ENCODE peak calls at places on chromosome 1, in four cellular contexts. Q is hepatocyte, D is substantia nigra, Z is KBM-7. E is an unnamed sample.

GRCh38 chr1:62621907-62622306 is 24.6 kb downstream of the ANGPTL3 start:
- DNase-seq in Q (peak), D (no peak), Z (no peak), E (no peak)

GRCh38 chr1:158122823-158123390 is 57.8 kb upstream of the CD1D start:
- DNase-seq in Q (no peak), D (no peak), Z (no peak), E (no peak)

GRCh38 chr1:25689686-25690381 is 73.2 kb downstream of the MAN1C1 start:
- DNase-seq in Q (no peak), D (no peak), Z (peak), E (no peak)

GRCh38 chr1:240652554-240652953 is 40.6 kb upstream of the GREM2 start:
- DNase-seq in Q (no peak), D (no peak), Z (no peak), E (no peak)

GRCh38 chr1:159790237-159790917 is 9.6 kb downstream of the DUSP23 start:
- DNase-seq in Q (peak), D (no peak), Z (peak), E (no peak)

GRCh38 chr1:27367160-27367650 is 444 bp upstream of the MAP3K6 start:
- DNase-seq in Q (no peak), D (no peak), Z (no peak), E (no peak)

GRCh38 chr1:228073870-228074545 is 8.5 kb upstream of the ARF1 start:
- DNase-seq in Q (no peak), D (no peak), Z (peak), E (peak)

GRCh38 chr1:17957588-17958267 is 149.9 kb upstream of the IGSF21 start:
- DNase-seq in Q (no peak), D (no peak), Z (no peak), E (no peak)

GRCh38 chr1:228302086-228302485 is 94.2 kb downstream of the OBSCN start:
- DNase-seq in Q (no peak), D (no peak), Z (no peak), E (no peak)

GRCh38 chr1:165476776-165477175 is 31.9 kb upstream of the RXRG start:
- DNase-seq in Q (no peak), D (no peak), Z (no peak), E (no peak)

GRCh38 chr1:28510350-28511223 is 4.7 kb downstream of the RCC1 start:
- DNase-seq in Q (no peak), D (no peak), Z (peak), E (no peak)

GRCh38 chr1:19456915-19457554 is 28.3 kb downstream of the CAPZB start:
- DNase-seq in Q (no peak), D (no peak), Z (no peak), E (no peak)

GRCh38 chr1:85818371-85818770 is 110.1 kb upstream of the ZNHIT6 start:
- DNase-seq in Q (no peak), D (no peak), Z (no peak), E (no peak)

GRCh38 chr1:8987881-8988617 is 38.2 kb downstream of the SLC2A7 start:
- DNase-seq in Q (peak), D (peak), Z (peak), E (no peak)

GRCh38 chr1:160064164-160064563 is 5.8 kb downstream of the KCNJ10 start:
- DNase-seq in Q (no peak), D (no peak), Z (no peak), E (no peak)

GRCh38 chr1:34928865-34929496 is 469 bp downstream of the DLGAP3 start:
- DNase-seq in Q (peak), D (no peak), Z (peak), E (no peak)

GRCh38 chr1:214280386-214281029 is 451 bp upstream of the SMYD2 start:
- DNase-seq in Q (peak), D (no peak), Z (peak), E (no peak)

GRCh38 chr1:53697671-53698380 is 41.1 kb downstream of the GLIS1 start:
- DNase-seq in Q (no peak), D (no peak), Z (peak), E (no peak)

GRCh38 chr1:27496604-27497155 is 6.7 kb upstream of the WASF2 start:
- DNase-seq in Q (peak), D (no peak), Z (no peak), E (peak)

GRCh38 chr1:232853994-232854532 is 48.8 kb downstream of the MAP10 start:
- DNase-seq in Q (no peak), D (no peak), Z (no peak), E (no peak)

GRCh38 chr1:65395887-65396612 is 24.4 kb upstream of the LEPR start:
- DNase-seq in Q (no peak), D (no peak), Z (no peak), E (no peak)

GRCh38 chr1:190837888-190838287 is 360.2 kb upstream of the BRINP3 start:
- DNase-seq in Q (no peak), D (no peak), Z (no peak), E (no peak)

GRCh38 chr1:109959632-109959973 is 25.0 kb upstream of the AHCYL1 start:
- DNase-seq in Q (no peak), D (no peak), Z (no peak), E (no peak)

GRCh38 chr1:206590025-206590834 is 22.0 kb downstream of the EIF2D start:
- DNase-seq in Q (no peak), D (no peak), Z (no peak), E (no peak)

GRCh38 chr1:198167436-198167934 is 10.7 kb downstream of the NEK7 start:
- DNase-seq in Q (no peak), D (no peak), Z (peak), E (no peak)

GRCh38 chr1:56070601-56071000 is 508.8 kb downstream of the PLPP3 start:
- DNase-seq in Q (no peak), D (no peak), Z (no peak), E (no peak)

GRCh38 chr1:47886141-47886540 is 111.0 kb downstream of the TRABD2B start:
- DNase-seq in Q (no peak), D (no peak), Z (no peak), E (peak)

GRCh38 chr1:2429780-2430591 is 17.6 kb upstream of the PEX10 start:
- DNase-seq in Q (no peak), D (no peak), Z (peak), E (no peak)

GRCh38 chr1:180229483-180230415 is at the start of gene LHX4:
- DNase-seq in Q (peak), D (no peak), Z (peak), E (no peak)

GRCh38 chr1:161008857-161009554 is 11.9 kb downstream of the F11R start:
- DNase-seq in Q (no peak), D (no peak), Z (no peak), E (no peak)

GRCh38 chr1:177065430-177065829 is 99.1 kb downstream of the ASTN1 start:
- DNase-seq in Q (no peak), D (no peak), Z (no peak), E (no peak)

GRCh38 chr1:7580923-7581753 is 190.0 kb upstream of the VAMP3 start:
- DNase-seq in Q (no peak), D (no peak), Z (no peak), E (peak)

GRCh38 chr1:246564839-246565750 is 966 bp downstream of the TFB2M start:
- DNase-seq in Q (no peak), D (no peak), Z (peak), E (no peak)

GRCh38 chr1:88698140-88698539 is 14.1 kb downstream of the PKN2 start:
- DNase-seq in Q (no peak), D (no peak), Z (no peak), E (no peak)

GRCh38 chr1:96688737-96689136 is 32.8 kb upstream of the PTBP2 start:
- DNase-seq in Q (peak), D (peak), Z (peak), E (no peak)

GRCh38 chr1:207781312-207781711 is 29.5 kb downstream of the CD46 start:
- DNase-seq in Q (no peak), D (no peak), Z (no peak), E (no peak)

GRCh38 chr1:6971048-6971447 is 185.8 kb downstream of the CAMTA1 start:
- DNase-seq in Q (no peak), D (no peak), Z (no peak), E (no peak)

GRCh38 chr1:226355679-226356583 is 47.0 kb upstream of the LIN9 start:
- DNase-seq in Q (no peak), D (no peak), Z (no peak), E (no peak)

E was measured in mesenteric fat pad.